ENCODE peak calls at places on chromosomes 3 and 15, in eight cellular contexts. R is adrenal gland; P is AG04450; Z is cardiac fibroblast; I is SK-N-SH; W is CD4-positive, alpha-beta T cell; E is upper lobe of right lung; J is stomach. K is an unnamed sample.

GRCh38 chr3:186057594-186057993 is 51.3 kb downstream of the ETV5 start:
- DNase-seq in P (peak), W (no peak), R (no peak), J (no peak), Z (peak), I (no peak), E (no peak), K (no peak)

GRCh38 chr15:29530966-29531365 is 261.3 kb upstream of the NSMCE3 start:
- DNase-seq in J (no peak), Z (no peak), I (no peak), P (no peak), E (no peak), R (no peak), W (no peak), K (no peak)

GRCh38 chr15:78906310-78906608 is 33.6 kb downstream of the MORF4L1 start:
- DNase-seq in R (peak), E (no peak), P (peak), W (no peak), J (peak), I (no peak), Z (peak), K (peak)

GRCh38 chr15:40338921-40339620 is 1.7 kb downstream of the CCDC9B start:
- DNase-seq in R (no peak), W (no peak), P (peak), E (no peak), J (no peak), Z (peak), I (no peak), K (no peak)

GRCh38 chr3:5465183-5465582 is 277.7 kb downstream of the EDEM1 start:
- DNase-seq in R (no peak), J (no peak), I (no peak), E (no peak), Z (no peak), P (no peak), W (no peak), K (no peak)

GRCh38 chr15:28873585-28874139 is 12.1 kb upstream of the APBA2 start:
- DNase-seq in J (no peak), P (no peak), R (no peak), I (peak), W (no peak), E (no peak), Z (no peak), K (no peak)

GRCh38 chr3:196688349-196688748 is 23.7 kb downstream of the CEP19 start:
- DNase-seq in Z (peak), P (peak), I (no peak), J (no peak), E (peak), W (no peak), R (peak), K (no peak)

GRCh38 chr3:42827654-42828053 is 18.4 kb downstream of the ACKR2 start:
- DNase-seq in R (no peak), J (no peak), W (no peak), I (no peak), E (no peak), Z (no peak), P (no peak), K (no peak)

GRCh38 chr3:17552351-17552750 is 190.1 kb downstream of the TBC1D5 start:
- DNase-seq in R (no peak), J (no peak), E (no peak), Z (no peak), I (no peak), P (no peak), W (no peak), K (no peak)

GRCh38 chr3:38138347-38139190 is at the start of gene MYD88:
- DNase-seq in J (peak), P (no peak), Z (peak), W (peak), R (peak), I (peak), E (peak), K (peak)

GRCh38 chr3:53624467-53624866 is 130.1 kb downstream of the CACNA1D start:
- DNase-seq in I (no peak), Z (no peak), P (no peak), E (no peak), R (no peak), W (no peak), J (peak), K (no peak)

GRCh38 chr3:157921767-157922166 is 184.5 kb downstream of the SHOX2 start:
- DNase-seq in E (no peak), W (no peak), R (no peak), I (no peak), J (no peak), Z (no peak), P (no peak), K (no peak)

GRCh38 chr3:16468114-16469098 is 45.1 kb downstream of the RFTN1 start:
- DNase-seq in J (no peak), Z (no peak), E (no peak), P (no peak), R (peak), W (no peak), I (peak), K (no peak)

GRCh38 chr3:166425021-166425420 is 587.8 kb upstream of the BCHE start:
- DNase-seq in J (no peak), I (no peak), P (no peak), W (no peak), E (no peak), Z (no peak), R (no peak), K (no peak)

GRCh38 chr3:166420071-166420470 is 582.8 kb upstream of the BCHE start:
- DNase-seq in R (no peak), J (no peak), E (no peak), W (no peak), P (no peak), I (no peak), Z (no peak), K (no peak)

DNA sequence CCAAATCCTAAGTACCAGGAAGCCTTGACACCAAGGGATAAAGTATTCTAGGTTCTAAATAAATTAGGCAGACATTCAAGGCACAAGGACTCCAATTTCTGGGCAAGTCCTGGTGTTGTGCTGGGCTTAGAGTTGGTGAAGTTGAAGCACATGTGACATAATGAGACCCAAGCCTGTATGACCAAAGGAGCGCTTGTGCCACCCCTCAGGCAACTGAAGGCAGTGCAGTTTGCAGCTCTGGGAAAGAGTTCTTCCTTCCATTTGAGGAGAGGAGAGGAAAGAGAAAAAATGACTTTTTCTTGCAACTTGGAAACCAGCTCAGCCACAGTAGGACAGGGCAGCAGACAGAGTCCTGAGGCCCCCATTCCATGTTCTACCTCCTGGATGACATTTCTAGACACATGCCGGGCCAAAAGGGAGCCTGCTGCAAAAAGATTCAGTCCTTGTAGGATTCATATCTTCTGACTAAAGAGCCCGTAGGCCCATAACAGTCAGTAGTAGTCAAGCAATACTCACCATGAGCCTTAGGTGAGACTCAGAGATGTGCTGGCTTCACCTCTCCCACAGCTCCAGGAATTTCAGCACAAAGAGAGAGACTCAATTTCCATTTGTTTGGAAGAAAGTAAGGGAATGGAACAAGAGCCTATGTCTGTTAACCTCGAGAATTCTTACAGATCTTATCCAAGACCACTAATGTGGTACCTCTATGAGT is 588.8 kb upstream of the BCHE start:
- DNase-seq in W (no peak), E (no peak), J (no peak), Z (no peak), I (no peak), P (no peak), R (no peak), K (no peak)
- TF ChIP-seq CTCF in W (no peak), E (no peak), J (no peak), Z (no peak), I (no peak), P (peak), R (no peak), K (no peak)

DNA sequence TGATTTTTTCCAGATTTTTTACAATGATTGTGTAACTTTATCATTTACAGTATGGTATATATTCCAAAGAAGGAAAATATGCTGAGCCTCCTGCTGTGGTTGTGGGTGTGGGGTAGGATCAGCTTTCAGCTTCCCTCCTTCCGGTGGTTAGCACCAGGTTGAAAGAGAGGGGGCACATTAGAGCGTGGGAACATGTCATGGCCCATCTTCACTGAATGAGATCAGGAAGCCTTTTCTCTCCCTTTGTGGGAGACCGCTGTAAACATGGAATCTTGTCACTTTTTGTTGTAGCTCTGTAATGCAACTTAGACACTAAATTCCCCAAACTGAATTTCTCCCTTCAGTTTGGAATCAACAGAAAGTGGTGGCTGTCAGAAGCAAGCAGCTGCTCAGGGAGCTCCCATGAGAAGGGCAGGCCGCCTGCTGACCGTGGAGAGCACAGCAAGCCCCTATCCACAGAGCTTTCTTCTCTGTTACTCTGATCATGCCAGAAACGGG is 86.7 kb upstream of the LIMD1 start:
- DNase-seq in I (peak), J (no peak), E (no peak), W (no peak), Z (peak), P (no peak), R (no peak), K (no peak)
- TF ChIP-seq CTCF in I (peak), J (no peak), E (peak), W (no peak), Z (peak), P (peak), R (no peak), K (no peak)

DNA sequence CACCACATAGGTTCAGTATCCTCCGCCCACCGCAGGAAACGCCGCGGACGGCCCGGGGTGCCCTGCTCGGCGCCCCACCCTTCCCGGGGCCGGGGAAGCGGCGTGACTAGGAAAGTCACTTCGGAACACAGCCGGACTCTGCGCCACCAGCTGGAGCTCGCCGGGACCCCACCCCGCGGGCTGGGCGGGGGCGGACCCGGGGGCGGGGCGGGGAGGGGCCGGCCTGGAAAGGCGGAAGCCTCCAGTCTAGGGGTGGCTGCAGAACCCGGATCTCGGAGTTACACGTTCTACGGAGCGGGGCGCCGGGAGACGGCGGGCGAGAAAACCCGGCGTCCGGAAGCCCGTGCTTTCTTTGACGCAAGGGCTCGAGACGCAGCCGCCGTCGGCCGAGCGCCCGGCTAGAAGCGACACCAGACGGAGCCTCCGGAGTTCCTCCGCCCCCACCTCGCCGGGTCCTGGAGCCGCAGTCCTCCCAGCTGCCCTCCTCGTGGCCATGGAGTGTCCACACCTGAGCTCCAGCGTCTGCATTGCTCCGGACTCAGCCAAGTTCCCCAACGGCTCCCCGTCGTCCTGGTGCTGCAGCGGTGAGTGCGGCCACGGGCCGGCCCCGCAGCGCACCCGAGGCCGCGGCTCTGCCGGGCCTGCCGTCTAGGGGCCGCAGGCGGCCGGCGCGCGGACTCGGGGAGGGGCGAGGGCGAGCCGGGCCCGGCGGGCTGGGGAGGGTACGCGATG is at the start of gene USP3:
- DNase-seq in Z (peak), I (peak), R (peak), J (peak), W (peak), E (peak), P (peak), K (peak)
- TF ChIP-seq CTCF in Z (peak), I (no peak), R (peak), J (no peak), W (peak), E (peak), P (peak), K (no peak)

GRCh38 chr15:71532994-71533393 is 277.4 kb upstream of the NR2E3 start:
- DNase-seq in W (no peak), Z (peak), J (no peak), I (peak), P (no peak), R (no peak), E (no peak), K (no peak)
- TF ChIP-seq CTCF in W (no peak), Z (peak), J (no peak), I (peak), P (peak), R (peak), E (peak), K (no peak)

GRCh38 chr3:10688548-10689172 is 127.4 kb upstream of the SLC6A11 start:
- DNase-seq in E (no peak), R (no peak), J (no peak), Z (no peak), I (no peak), P (no peak), W (no peak), K (no peak)

GRCh38 chr3:10683106-10683505 is 132.9 kb upstream of the SLC6A11 start:
- DNase-seq in Z (no peak), I (no peak), J (no peak), W (no peak), P (no peak), R (no peak), E (no peak), K (no peak)

GRCh38 chr3:10692039-10692438 is 124.0 kb upstream of the SLC6A11 start:
- DNase-seq in W (no peak), J (no peak), E (no peak), Z (no peak), I (no peak), P (no peak), R (no peak), K (no peak)

GRCh38 chr3:10693457-10693856 is 122.6 kb upstream of the SLC6A11 start:
- DNase-seq in Z (peak), R (no peak), W (no peak), P (no peak), I (no peak), E (no peak), J (no peak), K (no peak)

GRCh38 chr3:10688126-10688525 is 127.9 kb upstream of the SLC6A11 start:
- DNase-seq in Z (no peak), J (no peak), I (no peak), W (no peak), P (no peak), R (no peak), E (no peak), K (no peak)
- TF ChIP-seq CTCF in Z (no peak), J (no peak), I (no peak), W (no peak), P (no peak), R (no peak), E (no peak), K (no peak)

GRCh38 chr15:101320501-101321052 is 25.5 kb upstream of the SNRPA1 start:
- DNase-seq in R (peak), J (peak), P (no peak), E (peak), W (peak), Z (peak), I (no peak), K (no peak)
- TF ChIP-seq CTCF in R (no peak), J (no peak), P (peak), E (peak), W (peak), Z (peak), I (no peak), K (no peak)

DNA sequence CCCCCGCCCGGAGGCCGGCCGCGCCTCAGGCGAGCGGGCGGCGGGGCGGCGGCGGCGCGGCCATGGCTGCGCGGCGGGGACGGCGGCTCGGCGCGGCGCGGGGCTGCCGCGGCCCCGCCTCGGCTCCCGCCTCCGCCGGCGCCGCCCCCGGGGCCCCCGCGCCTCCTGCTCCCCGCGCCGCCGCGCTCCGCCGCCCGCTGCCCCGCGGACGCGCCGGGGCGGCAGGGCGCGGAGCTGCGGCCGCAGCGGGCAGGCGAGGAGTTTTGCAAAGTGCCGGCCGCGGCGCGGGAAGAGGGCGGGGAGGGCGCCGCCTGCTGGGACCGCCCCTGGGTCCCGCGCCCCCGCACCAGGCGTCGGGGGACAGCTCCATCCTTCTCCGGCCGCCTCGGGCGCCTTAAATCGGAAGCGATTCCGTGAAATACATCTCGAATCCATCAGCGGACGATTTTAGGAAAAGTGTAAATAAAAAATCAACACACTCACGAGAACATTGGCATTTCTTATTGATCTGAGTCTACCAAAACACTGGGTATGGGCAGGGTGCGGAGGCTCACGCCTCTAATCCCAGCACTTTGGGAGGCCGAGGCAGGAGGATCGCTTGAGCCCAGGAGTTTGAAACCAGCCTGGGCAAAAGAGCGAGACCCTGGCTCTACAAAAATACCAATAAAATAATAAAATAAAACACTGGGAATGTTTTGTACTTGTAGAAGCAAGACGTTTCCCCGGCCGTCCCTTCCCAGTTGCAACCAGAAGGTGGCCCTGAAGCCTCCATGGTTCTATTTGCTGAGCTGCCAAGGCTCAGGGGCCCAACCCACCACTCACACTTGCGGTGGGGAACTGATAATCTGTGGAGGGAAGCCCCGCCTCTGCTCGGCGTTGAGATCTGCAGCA is 136.9 kb downstream of the NUP210 start:
- DNase-seq in Z (no peak), P (no peak), J (no peak), W (no peak), E (peak), R (no peak), I (peak), K (no peak)
- TF ChIP-seq CTCF in Z (no peak), P (no peak), J (no peak), W (no peak), E (peak), R (peak), I (no peak), K (no peak)

GRCh38 chr15:69410290-69410874 is 3.8 kb upstream of the KIF23 start:
- DNase-seq in J (no peak), Z (no peak), P (no peak), E (no peak), W (no peak), I (peak), R (peak), K (no peak)
- TF ChIP-seq CTCF in J (no peak), Z (peak), P (peak), E (peak), W (no peak), I (peak), R (no peak), K (no peak)

GRCh38 chr3:127407026-127407939 is 119.4 kb upstream of the PRR20G start:
- DNase-seq in R (no peak), J (peak), E (no peak), W (no peak), Z (no peak), P (no peak), I (peak), K (no peak)

GRCh38 chr3:127405791-127406190 is 117.9 kb upstream of the PRR20G start:
- DNase-seq in W (no peak), E (peak), P (no peak), R (no peak), J (peak), Z (no peak), I (no peak), K (no peak)

GRCh38 chr3:127408022-127408683 is 120.3 kb upstream of the PRR20G start:
- DNase-seq in P (no peak), Z (no peak), E (no peak), W (no peak), R (no peak), J (peak), I (peak), K (no peak)

GRCh38 chr3:127404614-127405598 is 117.1 kb upstream of the PRR20G start:
- DNase-seq in R (no peak), P (no peak), I (no peak), J (peak), Z (no peak), W (no peak), E (peak), K (no peak)

GRCh38 chr3:127406309-127407025 is 118.6 kb upstream of the PRR20G start:
- DNase-seq in R (no peak), Z (no peak), I (peak), J (peak), E (peak), W (no peak), P (no peak), K (no peak)
- TF ChIP-seq CTCF in R (no peak), Z (peak), I (peak), J (no peak), E (no peak), W (no peak), P (no peak), K (no peak)

GRCh38 chr3:129352045-129352444 is 73.4 kb downstream of the HMCES start:
- DNase-seq in Z (no peak), R (no peak), P (no peak), J (no peak), W (no peak), I (no peak), E (no peak), K (no peak)
- TF ChIP-seq CTCF in Z (peak), R (no peak), P (peak), J (no peak), W (no peak), I (peak), E (no peak), K (no peak)